ENCODE peak calls at places on chromosomes 4 and X, in ten cellular contexts. G, T, C, X, E, U, H, P, F and L are unnamed samples.

GRCh38 chrX:123590842-123591491 is 141.9 kb downstream of the THOC2 start:
- DNase-seq in G (no peak), T (no peak), C (no peak), X (no peak), E (no peak), U (no peak), H (no peak), P (no peak), F (no peak), L (no peak)

GRCh38 chrX:16786791-16787735 is 797 bp downstream of the TXLNG start:
- DNase-seq in G (no peak), T (no peak), C (no peak), X (peak; percentile 19), E (peak; percentile 73), U (peak; percentile 58), H (no peak), P (peak; percentile 14), F (peak; percentile 11), L (no peak)

GRCh38 chr4:79331126-79331876 is 5.4 kb upstream of the NAA11 start:
- DNase-seq in G (no peak), T (no peak), C (no peak), X (no peak), E (no peak), U (no peak), H (peak; percentile 6), P (no peak), F (no peak), L (no peak)

GRCh38 chrX:134625315-134625718 is 33.0 kb downstream of the PLAC1 start:
- DNase-seq in G (peak; percentile 22), T (no peak), C (no peak), X (no peak), E (no peak), U (no peak), H (no peak), P (peak; percentile 10), F (no peak), L (no peak)

GRCh38 chr4:176964116-176964691 is 171.5 kb upstream of the VEGFC start:
- DNase-seq in G (no peak), T (no peak), C (peak; percentile 16), X (no peak), E (no peak), U (no peak), H (no peak), P (no peak), F (no peak), L (no peak)

GRCh38 chrX:53716328-53717088 is 30.0 kb upstream of the HUWE1 start:
- DNase-seq in G (no peak), T (no peak), C (no peak), X (peak; percentile 4), E (no peak), U (no peak), H (no peak), P (no peak), F (peak; percentile 10), L (no peak)

GRCh38 chr4:54015421-54016065 is 48.9 kb downstream of the CHIC2 start:
- DNase-seq in G (no peak), T (no peak), C (no peak), X (no peak), E (peak; percentile 36), U (no peak), H (no peak), P (no peak), F (no peak), L (no peak)

GRCh38 chr4:186831574-186831973 is 107.9 kb upstream of the FAT1 start:
- DNase-seq in G (no peak), T (no peak), C (peak; percentile 57), X (no peak), E (no peak), U (no peak), H (no peak), P (no peak), F (no peak), L (no peak)

GRCh38 chrX:107766470-107767140 is 9.0 kb downstream of the TSC22D3 start:
- DNase-seq in G (peak; percentile 64), T (no peak), C (no peak), X (no peak), E (no peak), U (peak; percentile 76), H (no peak), P (peak; percentile 42), F (peak; percentile 61), L (no peak)

GRCh38 chr4:188029114-188029513 is 33.5 kb downstream of the ZFP42 start:
- DNase-seq in G (no peak), T (no peak), C (no peak), X (no peak), E (no peak), U (no peak), H (no peak), P (no peak), F (no peak), L (no peak)

GRCh38 chr4:188030401-188030800 is 34.8 kb downstream of the ZFP42 start:
- DNase-seq in G (no peak), T (no peak), C (no peak), X (no peak), E (no peak), U (no peak), H (no peak), P (no peak), F (no peak), L (no peak)

GRCh38 chr4:188032583-188032982 is 37.0 kb downstream of the ZFP42 start:
- DNase-seq in G (no peak), T (no peak), C (no peak), X (no peak), E (peak; percentile 76), U (no peak), H (no peak), P (no peak), F (no peak), L (no peak)

GRCh38 chr4:188032170-188032569 is 36.6 kb downstream of the ZFP42 start:
- DNase-seq in G (no peak), T (no peak), C (no peak), X (no peak), E (peak; percentile 79), U (no peak), H (no peak), P (no peak), F (no peak), L (no peak)

DNA sequence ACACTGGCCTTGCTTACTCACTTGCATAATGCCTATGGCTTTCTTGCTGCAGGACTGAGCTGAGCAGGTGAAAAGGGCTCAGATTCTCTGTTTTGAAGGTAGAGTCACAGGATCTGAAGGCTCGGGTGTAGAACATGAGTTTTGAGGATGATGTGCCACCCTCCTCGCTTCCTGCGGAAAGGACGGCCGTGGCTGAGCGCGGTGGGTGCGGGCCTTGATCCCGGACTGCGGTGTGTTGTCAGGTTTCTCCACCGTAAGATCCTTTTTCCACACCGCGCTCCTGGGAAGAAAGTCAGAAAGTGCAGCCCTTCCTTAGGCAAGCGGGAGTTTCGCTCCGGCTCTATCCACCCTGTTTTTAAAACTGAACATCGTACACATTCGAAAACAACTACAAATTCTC is 36.2 kb downstream of the ZFP42 start:
- DNase-seq in G (no peak), T (no peak), C (no peak), X (no peak), E (no peak), U (no peak), H (no peak), P (no peak), F (no peak), L (no peak)
- H3K27me3 ChIP-seq in G (no peaks in the 10 kb centered on the region), T (no peaks in the 10 kb centered on the region), C (no peaks in the 10 kb centered on the region), X (no peaks in the 10 kb centered on the region), E (no peaks in the 10 kb centered on the region), U (no peaks in the 10 kb centered on the region), H (no peaks in the 10 kb centered on the region), P (no peaks in the 10 kb centered on the region), F (no peaks in the 10 kb centered on the region), L (no peaks in the 10 kb centered on the region)

DNA sequence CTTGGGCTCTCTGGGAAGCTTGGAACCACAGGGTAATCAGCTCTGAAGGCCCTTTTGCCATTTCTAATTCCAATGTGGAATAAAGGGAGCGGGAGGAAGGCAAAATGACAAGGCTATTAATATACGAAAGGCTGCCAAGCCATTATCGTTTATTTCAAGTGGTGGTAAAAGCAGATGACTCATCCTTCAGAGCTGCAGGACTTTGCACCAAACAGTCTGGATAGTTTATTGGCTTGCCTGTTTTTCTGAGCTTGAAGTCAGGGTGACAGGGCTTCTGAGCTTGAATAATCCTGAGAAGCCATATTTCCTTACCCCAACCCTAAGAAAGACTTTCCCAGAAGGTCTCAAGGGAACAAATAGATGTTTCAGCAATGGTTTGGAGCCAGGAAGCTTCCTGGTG is 7.7 kb upstream of the GABRE start:
- DNase-seq in G (no peak), T (no peak), C (no peak), X (no peak), E (no peak), U (no peak), H (peak; percentile 70), P (no peak), F (no peak), L (peak; percentile 11)
- H3K27me3 ChIP-seq in G (no peaks in the 10 kb centered on the region), T (no peaks in the 10 kb centered on the region), C (no peaks in the 10 kb centered on the region), X (no peaks in the 10 kb centered on the region), E (peaks cover under 1% of the 10 kb centered on the region), U (no peaks in the 10 kb centered on the region), H (no peaks in the 10 kb centered on the region), P (no peaks in the 10 kb centered on the region), F (no peaks in the 10 kb centered on the region), L (no peaks in the 10 kb centered on the region)

DNA sequence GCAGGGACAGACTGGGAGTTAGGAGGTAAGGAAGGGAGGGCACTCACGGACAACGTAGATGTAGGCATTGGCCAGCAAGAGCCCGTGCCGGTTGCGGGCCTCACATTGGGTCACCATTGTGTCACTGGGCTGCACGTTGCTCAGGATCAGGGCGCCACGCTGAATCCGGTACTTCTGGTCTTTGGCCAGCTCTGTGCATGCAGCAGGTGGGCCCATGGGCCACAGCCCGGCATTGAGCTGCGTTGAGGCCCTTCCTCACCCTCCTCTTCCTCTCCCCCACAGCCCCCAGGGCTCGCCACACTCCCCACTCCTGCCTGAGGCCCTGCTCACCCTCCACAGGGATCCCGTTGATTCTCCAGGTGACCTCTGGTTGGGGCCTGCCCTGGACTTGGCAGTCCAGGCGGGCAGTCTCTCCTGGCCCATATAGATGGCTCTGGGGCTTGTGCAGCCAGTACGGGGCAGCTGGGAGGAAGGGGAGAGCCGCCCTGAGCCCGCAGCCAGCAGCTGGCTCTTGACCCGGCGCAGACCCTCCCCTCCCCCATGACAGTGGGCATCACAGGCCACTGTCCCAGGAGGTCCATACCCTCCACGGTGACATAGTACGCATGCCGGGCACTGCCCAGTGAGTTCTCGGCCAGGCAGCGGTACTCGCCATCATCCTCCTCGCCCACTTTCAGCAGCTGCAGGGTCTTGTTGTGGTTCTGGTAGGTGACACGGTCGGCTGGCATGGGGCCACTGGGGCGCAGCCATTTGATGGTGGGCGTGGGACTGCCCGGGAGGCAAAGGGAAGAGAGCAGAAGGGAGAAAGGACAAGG is 16.3 kb downstream of the L1CAM start:
- DNase-seq in G (no peak), T (no peak), C (no peak), X (no peak), E (no peak), U (no peak), H (no peak), P (no peak), F (no peak), L (no peak)
- H3K27me3 ChIP-seq in G (peaks cover 15% of the 10 kb centered on the region), T (no peaks in the 10 kb centered on the region), C (no peaks in the 10 kb centered on the region), X (no peaks in the 10 kb centered on the region), E (no peaks in the 10 kb centered on the region), U (no peaks in the 10 kb centered on the region), H (peaks cover 2% of the 10 kb centered on the region), P (no peaks in the 10 kb centered on the region), F (no peaks in the 10 kb centered on the region), L (peaks cover 2% of the 10 kb centered on the region)

DNA sequence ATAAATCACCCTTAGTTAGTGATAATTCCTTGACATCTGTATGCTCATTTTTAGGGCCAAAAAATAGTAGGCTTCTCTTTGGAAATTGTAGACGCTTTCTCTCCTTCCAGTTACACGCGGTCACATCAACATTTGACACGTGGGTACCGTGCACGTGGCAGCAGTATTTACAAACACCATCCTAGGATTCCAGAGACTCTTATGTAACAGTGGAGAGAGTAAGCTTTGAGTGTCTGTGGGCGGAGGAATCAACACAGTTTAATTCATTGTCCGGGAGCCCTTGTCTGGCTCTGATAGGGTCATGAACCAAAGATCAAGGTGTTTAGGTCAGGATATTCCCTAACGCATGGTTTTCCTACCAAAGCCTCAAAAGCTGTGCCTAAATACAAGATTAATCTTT is 12.2 kb downstream of the TET2 start:
- DNase-seq in G (peak; percentile 27), T (no peak), C (no peak), X (no peak), E (peak; percentile 50), U (no peak), H (no peak), P (peak; percentile 36), F (no peak), L (no peak)
- H3K27me3 ChIP-seq in G (no peaks in the 10 kb centered on the region), T (no peaks in the 10 kb centered on the region), C (no peaks in the 10 kb centered on the region), X (no peaks in the 10 kb centered on the region), E (peaks cover 56% of the 10 kb centered on the region), U (no peaks in the 10 kb centered on the region), H (no peaks in the 10 kb centered on the region), P (no peaks in the 10 kb centered on the region), F (no peaks in the 10 kb centered on the region), L (no peaks in the 10 kb centered on the region)